ENCODE peak calls at places on chromosomes 13 and 19, in six cellular contexts. X, S, U, J, E and W are unnamed samples. For H3K27me3, the result is how much of the 10 kb centered on the place peaks cover.

GRCh38 chr13:24709186-24709913 is 29.1 kb downstream of the ATP12A start:
- DNase-seq in U (no peak), S (no peak), J (peak), X (no peak), E (peak), W (no peak)

GRCh38 chr19:6693681-6694080 is 23.7 kb upstream of the TNFSF14 start:
- DNase-seq in S (no peak), U (no peak), X (no peak), J (no peak), E (no peak), W (no peak)

GRCh38 chr13:20472531-20472930 is 53.1 kb downstream of the CRYL1 start:
- DNase-seq in U (no peak), X (no peak), S (no peak), J (no peak), E (no peak), W (no peak)

GRCh38 chr13:32040689-32041088 is 9.1 kb downstream of the FRY start:
- DNase-seq in X (peak), S (no peak), J (no peak), U (no peak), E (no peak), W (no peak)

GRCh38 chr19:29001922-29002247 is 211.1 kb downstream of the UQCRFS1 start:
- DNase-seq in J (no peak), E (no peak), X (no peak), U (no peak), S (no peak), W (no peak)

GRCh38 chr13:21297452-21297851 is 121.0 kb downstream of the MRPL57 start:
- DNase-seq in X (no peak), J (no peak), S (no peak), U (no peak), E (no peak), W (no peak)

GRCh38 chr13:63651394-63651793 is 2235.7 kb upstream of the PCDH20 start:
- DNase-seq in E (no peak), J (no peak), U (no peak), X (no peak), S (no peak), W (no peak)

GRCh38 chr19:48751835-48752510 is 468 bp downstream of the FUT1 start:
- DNase-seq in J (no peak), E (no peak), U (no peak), X (no peak), S (no peak), W (no peak)

GRCh38 chr19:2798733-2799132 is 13.4 kb downstream of the THOP1 start:
- DNase-seq in S (no peak), E (no peak), U (peak), J (no peak), X (peak), W (peak)

GRCh38 chr19:48841047-48841446 is 4.8 kb upstream of the HSD17B14 start:
- DNase-seq in S (no peak), J (no peak), U (no peak), X (no peak), E (no peak), W (no peak)

GRCh38 chr13:96967248-96967745 is 27.0 kb downstream of the OXGR1 start:
- DNase-seq in E (no peak), U (no peak), X (no peak), S (no peak), J (no peak), W (peak)

GRCh38 chr19:47093841-47094240 is 19.7 kb downstream of the ZC3H4 start:
- DNase-seq in U (peak), S (no peak), J (no peak), X (no peak), E (no peak), W (no peak)

GRCh38 chr19:29564574-29565005 is 38.8 kb downstream of the VSTM2B start:
- DNase-seq in U (no peak), S (no peak), X (no peak), E (no peak), J (no peak), W (no peak)

GRCh38 chr19:41934849-41935374 is 6.7 kb upstream of the ERFL start:
- DNase-seq in E (peak), S (peak), J (no peak), X (peak), U (peak), W (peak)

GRCh38 chr19:12828494-12828893 is 5.9 kb downstream of the RTBDN start:
- DNase-seq in S (no peak), E (peak), J (no peak), U (peak), X (no peak), W (peak)

GRCh38 chr19:18414504-18415176 is 4.6 kb upstream of the SSBP4 start:
- DNase-seq in U (peak), E (no peak), J (no peak), X (no peak), S (no peak), W (peak)

GRCh38 chr13:48733739-48734329 is 80.1 kb downstream of the CYSLTR2 start:
- DNase-seq in E (no peak), U (no peak), X (no peak), S (no peak), J (no peak), W (no peak)

GRCh38 chr19:47767349-47767748 is 11.2 kb upstream of the SELENOW start:
- DNase-seq in J (no peak), X (no peak), S (no peak), E (no peak), U (no peak), W (no peak)

GRCh38 chr19:33771308-33772101 is 25.2 kb upstream of the KCTD15 start:
- DNase-seq in U (peak), X (peak), J (no peak), E (peak), S (peak), W (peak)

GRCh38 chr13:106619688-106620555 is 52.0 kb upstream of the ARGLU1 start:
- DNase-seq in U (peak), X (peak), S (peak), E (no peak), J (no peak), W (no peak)

GRCh38 chr13:66659291-66660012 is 570.7 kb downstream of the PCDH9 start:
- DNase-seq in J (no peak), U (no peak), S (no peak), X (no peak), E (no peak), W (no peak)

GRCh38 chr19:38693380-38694223 is 46.2 kb downstream of the ACTN4 start:
- DNase-seq in X (peak), U (no peak), S (no peak), E (no peak), J (peak), W (no peak)

GRCh38 chr19:7386769-7387168 is 38.0 kb downstream of the ARHGEF18 start:
- DNase-seq in U (no peak), S (no peak), X (no peak), J (no peak), E (no peak), W (no peak)

GRCh38 chr19:56217039-56217949 is 15.2 kb downstream of the ZSCAN5C start:
- DNase-seq in E (no peak), U (no peak), S (no peak), J (no peak), X (peak), W (peak)

GRCh38 chr13:113879506-113880360 is 15.9 kb upstream of the GAS6 start:
- DNase-seq in J (no peak), E (no peak), X (no peak), U (peak), S (no peak), W (no peak)

GRCh38 chr13:73767747-73768315 is 366.4 kb downstream of the KLF12 start:
- DNase-seq in J (no peak), U (no peak), S (no peak), E (no peak), X (no peak), W (no peak)

GRCh38 chr13:76795701-76796695 is 90.2 kb downstream of the KCTD12 start:
- DNase-seq in U (no peak), J (no peak), S (no peak), X (peak), E (no peak), W (no peak)

GRCh38 chr13:32087955-32088747 is 56.6 kb downstream of the FRY start:
- DNase-seq in E (no peak), U (no peak), X (peak), S (no peak), J (no peak), W (no peak)

GRCh38 chr19:39083983-39084731 is at the start of gene ACP7:
- DNase-seq in E (no peak), U (peak), X (no peak), J (no peak), S (no peak), W (no peak)

GRCh38 chr19:6218497-6219146 is 61.2 kb downstream of the MLLT1 start:
- DNase-seq in J (peak), S (no peak), E (peak), U (peak), X (peak), W (peak)

GRCh38 chr19:17831419-17831888 is 10.1 kb upstream of the INSL3 start:
- DNase-seq in E (no peak), S (no peak), U (no peak), X (no peak), J (no peak), W (no peak)

GRCh38 chr13:96817336-96817941 is 176.8 kb downstream of the OXGR1 start:
- DNase-seq in X (peak), E (no peak), S (no peak), U (peak), J (no peak), W (no peak)

GRCh38 chr19:51002542-51003311 is 1.3 kb upstream of the KLK8 start:
- DNase-seq in E (no peak), S (no peak), J (no peak), X (no peak), U (peak), W (peak)

GRCh38 chr13:108426893-108427292 is 157.4 kb downstream of the TNFSF13B start:
- DNase-seq in U (no peak), E (no peak), X (no peak), S (no peak), J (no peak), W (no peak)

GRCh38 chr13:40457844-40458243 is 208.6 kb downstream of the FOXO1 start:
- DNase-seq in E (no peak), U (no peak), S (no peak), J (no peak), X (no peak), W (no peak)

GRCh38 chr13:28636078-28636477 is 22.9 kb upstream of the POMP start:
- DNase-seq in S (no peak), U (no peak), E (no peak), J (no peak), X (peak), W (no peak)

GRCh38 chr13:60583911-60584753 is 187.1 kb downstream of the TDRD3 start:
- DNase-seq in U (no peak), E (no peak), X (peak), S (peak), J (no peak), W (peak)

GRCh38 chr13:44393391-44393790 is 19.8 kb downstream of the SERP2 start:
- DNase-seq in S (no peak), U (no peak), J (peak), X (no peak), E (peak), W (no peak)

GRCh38 chr13:35471466-35472307 is 4.8 kb downstream of the MAB21L1 start:
- DNase-seq in J (no peak), S (no peak), X (no peak), U (peak), E (no peak), W (no peak)
- H3K27me3 ChIP-seq in J (under half), S (half or more), X (under half), U (half or more), E (under half), W (under half)

GRCh38 chr19:36577271-36577996 is 4.3 kb upstream of the ZNF529 start:
- DNase-seq in S (no peak), E (no peak), X (no peak), U (no peak), J (no peak), W (no peak)
- H3K4me3 ChIP-seq in S (no peak), E (no peak), X (no peak), U (no peak), J (no peak), W (no peak)

DNA sequence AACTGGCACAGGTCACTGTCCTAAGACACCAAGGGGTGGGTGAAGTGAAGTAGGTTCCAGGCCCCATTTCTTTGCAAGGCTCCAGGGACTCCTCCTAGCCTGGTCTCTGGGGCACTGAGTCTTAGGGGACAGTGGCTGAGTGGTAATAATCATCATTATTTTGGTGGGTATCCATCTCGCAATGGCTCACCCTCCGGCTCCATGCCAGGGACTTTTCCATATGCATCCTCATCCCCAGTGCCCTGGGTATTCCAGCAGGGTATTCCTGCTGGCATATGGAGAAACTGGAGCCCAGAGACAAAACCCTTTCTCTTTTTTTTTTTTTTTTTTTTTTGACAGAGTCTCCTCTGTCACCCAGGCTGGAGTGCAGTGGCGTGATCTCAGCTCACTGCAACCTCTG is 2.5 kb downstream of the PDE4A start:
- DNase-seq in X (no peak), E (no peak), J (no peak), U (no peak), S (no peak), W (peak)
- H3K27me3 ChIP-seq in X (under half), E (under half), J (under half), U (half or more), S (under half), W (half or more)

GRCh38 chr19:4375164-4375619 is 25.2 kb downstream of the SH3GL1 start:
- DNase-seq in X (no peak), S (no peak), E (peak), J (no peak), U (peak), W (peak)

GRCh38 chr19:4376991-4377781 is 23.2 kb downstream of the SH3GL1 start:
- DNase-seq in X (peak), E (peak), S (no peak), U (no peak), J (no peak), W (peak)

GRCh38 chr19:4376245-4376990 is 23.9 kb downstream of the SH3GL1 start:
- DNase-seq in J (no peak), S (no peak), U (no peak), X (no peak), E (no peak), W (no peak)

GRCh38 chr19:4374451-4375163 is 25.7 kb downstream of the SH3GL1 start:
- DNase-seq in X (peak), U (no peak), E (peak), S (no peak), J (peak), W (peak)

DNA sequence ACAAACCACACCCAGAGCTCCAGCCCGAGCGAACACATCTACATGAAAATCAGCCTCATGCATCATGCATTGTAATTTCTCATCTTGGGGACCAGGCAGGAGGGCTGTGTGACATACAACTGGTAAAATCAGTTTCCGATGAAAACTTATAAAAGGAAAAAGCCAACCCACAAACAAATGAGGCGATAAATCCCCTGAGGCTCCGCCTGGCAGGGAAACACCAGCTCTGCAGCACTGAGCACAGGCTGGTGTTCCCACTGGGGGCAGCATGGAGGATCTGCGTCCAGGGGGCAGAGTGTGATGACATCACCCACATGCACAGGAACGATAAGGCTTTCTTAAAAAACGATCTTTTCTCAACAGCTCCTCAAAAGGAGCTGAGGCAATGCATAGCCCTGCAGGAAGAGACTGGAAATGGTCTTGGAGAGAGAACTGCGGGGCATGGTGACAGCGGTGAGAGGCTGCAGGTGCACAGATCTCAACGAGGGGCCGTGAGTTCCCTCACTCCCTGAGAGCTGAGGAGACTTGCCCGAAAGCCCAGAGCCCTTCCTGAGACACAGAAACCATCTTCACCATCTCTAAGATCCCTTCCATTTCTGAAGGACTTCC is 24.6 kb downstream of the SH3GL1 start:
- DNase-seq in X (peak), S (no peak), J (peak), U (no peak), E (no peak), W (peak)
- H3K4me3 ChIP-seq in X (no peak), S (no peak), J (peak), U (no peak), E (no peak), W (no peak)

GRCh38 chr19:484494-484893 is 11.8 kb upstream of the MADCAM1 start:
- DNase-seq in X (no peak), J (no peak), S (no peak), E (no peak), U (no peak), W (no peak)

GRCh38 chr19:482186-483041 is 13.9 kb upstream of the MADCAM1 start:
- DNase-seq in J (no peak), E (no peak), S (no peak), X (no peak), U (peak), W (peak)

GRCh38 chr19:483332-484072 is 12.8 kb upstream of the MADCAM1 start:
- DNase-seq in J (no peak), E (no peak), U (no peak), X (no peak), S (no peak), W (no peak)

GRCh38 chr19:478236-478888 is 17.5 kb upstream of the SHC2 start:
- DNase-seq in X (no peak), E (no peak), J (no peak), U (no peak), S (no peak), W (no peak)

GRCh38 chr19:480016-480855 is 16.1 kb upstream of the MADCAM1 start:
- DNase-seq in E (peak), U (peak), S (no peak), J (peak), X (no peak), W (peak)
- H3K27me3 ChIP-seq in E (under half), U (under half), S (under half), J (under half), X (under half), W (under half)

GRCh38 chr19:19475845-19476828 is 39.2 kb downstream of the TSSK6 start:
- DNase-seq in E (no peak), S (no peak), U (peak), J (no peak), X (no peak), W (no peak)
- H3K4me3 ChIP-seq in E (no peak), S (no peak), U (no peak), J (no peak), X (no peak), W (no peak)